ENCODE peak calls at places on chromosomes 13 and 19, in four cellular contexts. C, F, O and U are unnamed samples.

GRCh38 chr13:37618554-37618953 is 20.0 kb upstream of the POSTN start:
- DNase-seq in C (no peak), F (no peak), O (no peak), U (no peak)

GRCh38 chr19:1266818-1267440 is 2.2 kb upstream of the CIRBP start:
- DNase-seq in C (peak), F (peak), O (no peak), U (peak)

GRCh38 chr19:34220472-34221063 is 33.8 kb upstream of the GARRE1 start:
- DNase-seq in C (peak), F (peak), O (peak), U (peak)

GRCh38 chr19:7933411-7933810 is 7.5 kb upstream of the CTXN1 start:
- DNase-seq in C (no peak), F (no peak), O (no peak), U (no peak)

GRCh38 chr13:79307866-79308298 is 98.2 kb downstream of the RBM26 start:
- DNase-seq in C (no peak), F (no peak), O (no peak), U (no peak)

GRCh38 chr19:10748924-10749434 is 31.1 kb downstream of the DNM2 start:
- DNase-seq in C (no peak), F (peak), O (peak), U (no peak)

GRCh38 chr19:45130888-45131615 is 29.7 kb downstream of the NKPD1 start:
- DNase-seq in C (no peak), F (no peak), O (peak), U (no peak)

GRCh38 chr13:28611654-28612131 is 47.2 kb upstream of the POMP start:
- DNase-seq in C (no peak), F (peak), O (no peak), U (no peak)

GRCh38 chr19:18763674-18764590 is 27.2 kb downstream of the COMP start:
- DNase-seq in C (no peak), F (peak), O (no peak), U (no peak)

GRCh38 chr13:46389985-46390384 is 2.9 kb upstream of the RUBCNL start:
- DNase-seq in C (no peak), F (no peak), O (peak), U (no peak)

GRCh38 chr13:79423801-79424642 is 18.0 kb upstream of the RBM26 start:
- DNase-seq in C (no peak), F (peak), O (peak), U (peak)

GRCh38 chr19:29245221-29245620 is 32.3 kb upstream of the UQCRFS1 start:
- DNase-seq in C (no peak), F (no peak), O (no peak), U (no peak)

GRCh38 chr19:19626516-19627441 is 1.2 kb downstream of the LPAR2 start:
- DNase-seq in C (no peak), F (no peak), O (no peak), U (no peak)

GRCh38 chr13:37490176-37490575 is 108.4 kb downstream of the POSTN start:
- DNase-seq in C (no peak), F (no peak), O (no peak), U (no peak)

GRCh38 chr19:42553292-42554045 is 25.2 kb upstream of the CEACAM1 start:
- DNase-seq in C (no peak), F (no peak), O (peak), U (no peak)

GRCh38 chr19:51016798-51017683 is 2.5 kb downstream of the KLK10 start:
- DNase-seq in C (peak), F (peak), O (peak), U (peak)

GRCh38 chr13:107715496-107715895 is 499.8 kb downstream of the LIG4 start:
- DNase-seq in C (no peak), F (no peak), O (no peak), U (no peak)

GRCh38 chr13:98473792-98474153 is 103.1 kb downstream of the STK24 start:
- DNase-seq in C (no peak), F (no peak), O (no peak), U (no peak)

GRCh38 chr13:74115138-74115537 is 19.1 kb downstream of the KLF12 start:
- DNase-seq in C (no peak), F (no peak), O (no peak), U (no peak)

GRCh38 chr13:100301418-100301817 is 212.5 kb downstream of the PCCA start:
- DNase-seq in C (no peak), F (no peak), O (no peak), U (no peak)

GRCh38 chr19:10000171-10000826 is 10.0 kb downstream of the COL5A3 start:
- DNase-seq in C (peak), F (peak), O (peak), U (peak)

DNA sequence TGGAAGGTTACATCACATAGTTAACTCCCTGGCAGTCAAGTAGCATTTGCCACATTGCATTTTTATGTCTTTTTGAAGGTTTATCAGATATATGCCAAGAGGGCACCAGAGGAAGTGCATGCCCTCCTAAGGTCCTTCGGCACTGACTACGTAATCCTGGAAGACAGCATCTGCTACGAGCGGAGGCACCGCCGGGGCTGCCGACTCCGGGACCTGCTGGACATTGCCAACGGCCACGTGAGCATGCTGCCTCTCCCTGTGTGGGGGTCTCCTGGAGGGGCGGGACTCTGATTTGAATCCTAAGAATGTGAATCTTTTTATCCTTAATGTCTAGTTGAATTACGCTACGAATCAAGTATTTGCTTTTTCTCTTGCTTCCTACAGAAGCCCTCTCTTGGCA is 74.8 kb downstream of the DPY19L3 start:
- DNase-seq in C (no peak), F (no peak), O (no peak), U (no peak)
- TF ChIP-seq SP1 in C (no peak), F (no peak), O (no peak), U (no peak)

DNA sequence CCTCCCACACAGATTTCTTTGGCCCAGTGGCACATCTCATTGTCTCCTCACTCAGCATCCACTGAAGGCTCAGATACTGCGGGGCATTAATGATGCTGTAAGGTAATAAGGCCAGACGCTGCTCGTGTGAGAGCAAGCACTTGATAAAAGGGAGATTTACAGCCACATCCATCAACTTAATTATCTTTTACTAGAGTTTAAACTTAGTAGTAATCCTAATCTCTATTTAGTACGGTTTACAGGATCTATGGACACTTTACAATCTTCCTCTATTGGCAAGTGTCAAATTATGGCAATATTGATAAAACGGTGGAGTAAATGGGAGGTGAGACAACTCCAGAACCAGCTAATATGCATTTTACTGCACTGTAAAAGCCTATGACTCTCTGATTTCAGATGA is 192.7 kb upstream of the GPR12 start:
- DNase-seq in C (no peak), F (no peak), O (no peak), U (no peak)
- TF ChIP-seq ELF4 in C (no peak), F (no peak), O (no peak), U (no peak)

GRCh38 chr13:50149143-50149703 is 134.0 kb downstream of the KCNRG start:
- DNase-seq in C (no peak), F (no peak), O (no peak), U (no peak)
- TF ChIP-seq SP1 in C (no peak), F (no peak), O (no peak), U (no peak)

GRCh38 chr13:75329097-75329496 is 152.9 kb downstream of the TBC1D4 start:
- DNase-seq in C (no peak), F (no peak), O (no peak), U (no peak)

GRCh38 chr13:75329723-75330122 is 152.2 kb downstream of the TBC1D4 start:
- DNase-seq in C (no peak), F (no peak), O (peak), U (no peak)

GRCh38 chr13:75324413-75324940 is 157.5 kb downstream of the TBC1D4 start:
- DNase-seq in C (no peak), F (no peak), O (no peak), U (no peak)

GRCh38 chr13:75327132-75327505 is 154.8 kb downstream of the TBC1D4 start:
- DNase-seq in C (no peak), F (no peak), O (no peak), U (no peak)

GRCh38 chr13:75326173-75327131 is 155.5 kb downstream of the TBC1D4 start:
- DNase-seq in C (no peak), F (peak), O (no peak), U (no peak)
- TF ChIP-seq ELF4 in C (no peak), F (peak), O (no peak), U (no peak)

DNA sequence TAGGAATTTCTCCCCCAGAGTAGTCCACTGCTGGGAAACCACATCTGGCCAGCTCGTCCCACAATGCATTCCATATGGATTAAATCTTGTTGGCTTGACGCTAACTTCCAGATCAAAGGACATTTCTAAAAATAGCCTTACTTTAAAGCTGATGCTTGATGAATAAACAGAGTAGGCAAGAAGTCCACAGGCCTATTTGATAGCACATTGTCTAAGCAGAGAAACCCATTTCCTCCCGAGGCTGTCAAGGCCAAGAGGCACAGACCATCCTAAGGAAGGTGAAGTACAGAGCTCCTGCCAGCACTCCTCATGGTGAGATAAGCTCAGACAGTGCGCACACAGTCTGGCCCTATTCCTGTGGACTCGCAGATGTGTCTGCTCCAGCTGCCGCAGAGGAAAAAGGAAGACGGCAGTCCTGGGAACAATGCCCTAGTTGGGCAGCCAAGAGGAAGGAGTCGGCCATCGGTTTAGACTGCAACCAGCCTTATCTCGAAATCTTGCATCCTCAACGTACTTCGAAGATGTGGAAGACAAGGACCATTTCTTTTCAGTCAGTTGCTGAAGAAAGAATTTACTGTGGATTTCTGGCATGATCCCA is 156.7 kb downstream of the RGCC start:
- DNase-seq in C (no peak), F (no peak), O (peak), U (no peak)
- TF ChIP-seq SP1 in C (no peak), F (no peak), O (no peak), U (no peak)

DNA sequence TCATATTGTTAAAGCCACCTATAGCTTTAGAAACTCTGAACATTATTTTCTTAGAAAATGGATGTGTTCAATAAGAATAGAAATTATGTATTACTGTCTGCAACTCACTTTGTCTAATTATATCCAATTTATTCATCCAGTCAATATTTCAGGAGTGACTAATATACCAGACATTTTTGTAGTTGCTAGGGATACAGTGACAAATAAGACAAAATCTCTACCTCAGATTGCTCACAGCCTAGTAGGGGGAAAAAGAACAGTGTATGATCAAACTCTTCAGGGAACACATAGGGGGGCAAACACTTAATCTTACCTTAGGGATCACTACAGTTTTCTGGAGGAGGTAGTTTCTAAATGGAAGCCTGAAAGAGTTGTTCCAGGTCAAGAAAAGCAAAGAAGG is 8.6 kb downstream of the BRCA2 start:
- DNase-seq in C (no peak), F (no peak), O (no peak), U (no peak)
- TF ChIP-seq ELF4 in C (no peak), F (no peak), O (no peak), U (no peak)

DNA sequence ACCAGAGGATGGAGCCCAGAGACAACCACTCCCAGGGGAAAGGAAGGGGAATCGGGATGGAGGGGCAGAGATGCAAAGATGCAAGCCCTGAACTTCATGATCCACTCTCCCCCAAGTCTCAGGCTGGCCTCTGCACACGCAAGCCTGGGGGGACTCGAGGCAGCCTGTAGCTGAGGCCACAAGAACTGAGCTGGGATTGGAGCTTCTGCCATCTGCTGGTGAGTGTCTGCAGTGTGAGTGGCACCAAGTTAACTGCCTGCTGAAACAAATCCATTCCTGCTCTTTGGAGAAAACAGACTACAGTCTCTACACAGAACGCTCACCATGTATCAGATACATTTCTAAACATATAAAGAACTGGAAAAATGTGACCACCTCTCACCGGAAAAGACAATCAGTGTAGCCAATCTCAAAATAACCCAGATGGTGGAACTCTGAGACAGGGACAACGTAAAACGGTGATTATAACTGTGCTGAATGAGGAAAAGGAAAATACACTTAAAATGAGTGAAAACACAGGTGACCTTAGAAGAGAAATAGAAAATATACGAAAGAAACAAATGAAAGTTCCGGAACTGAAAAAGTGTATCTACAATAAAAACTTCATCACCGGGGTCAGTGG is 62.1 kb downstream of the KLF2 start:
- DNase-seq in C (peak), F (peak), O (peak), U (peak)
- TF ChIP-seq SP1 in C (no peak), F (no peak), O (no peak), U (no peak)

DNA sequence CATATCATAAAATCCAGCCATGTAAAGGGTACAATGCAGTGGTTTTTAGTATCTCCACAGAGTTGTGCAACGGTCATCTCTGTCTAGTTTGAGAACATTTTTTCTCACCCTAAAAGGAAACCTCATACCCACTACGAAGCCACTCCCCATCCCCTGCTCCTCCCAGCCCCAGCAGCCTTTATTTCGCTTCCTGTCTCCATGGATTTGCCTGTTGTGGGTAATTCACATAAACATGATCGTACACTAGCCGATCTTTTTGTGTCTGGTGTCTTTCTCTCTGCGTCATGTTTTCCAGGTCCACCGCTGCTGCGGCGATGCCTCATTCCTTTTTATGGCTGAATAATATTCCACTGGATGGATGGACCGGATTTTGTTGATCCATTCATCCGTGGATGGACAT is 28.6 kb downstream of the BICRA start:
- DNase-seq in C (no peak), F (no peak), O (no peak), U (no peak)
- TF ChIP-seq ELF4 in C (no peak), F (no peak), O (no peak), U (no peak)